ENCODE peak calls at places on chromosomes 12 and 14, in nine cellular contexts. L is KBM-7; J is GOT3; I is fibroblast of mammary gland; R is neural progenitor cell; B is EL; W is stimulated activated CD4-positive, alpha-beta T cell treated with anti-CD3 and anti-CD28 coated beads, Interleukin-1b, Interleukin-23, amount 100 ng/mL, for 1 hour; N is NT2/D1; U is fibroblast of gingiva. G is an unnamed sample.

GRCh38 chr14:86022031-86022629 is 492.2 kb downstream of the FLRT2 start:
- DNase-seq in R (no peak), W (no peak), I (peak), L (no peak), B (peak), U (peak), J (no peak), N (no peak), G (no peak)

GRCh38 chr12:13436182-13436581 is 239.7 kb downstream of the EMP1 start:
- DNase-seq in B (no peak), W (no peak), L (no peak), J (no peak), N (peak), I (no peak), R (no peak), U (no peak), G (no peak)

GRCh38 chr12:82517027-82517426 is 158.7 kb downstream of the METTL25 start:
- DNase-seq in N (peak), R (peak), L (peak), W (no peak), J (no peak), U (no peak), I (peak), B (peak), G (peak)

GRCh38 chr12:12282761-12283160 is 15.9 kb upstream of the LRP6 start:
- DNase-seq in N (no peak), B (peak), J (no peak), W (no peak), U (no peak), L (no peak), I (peak), R (no peak), G (no peak)

GRCh38 chr14:60303745-60304144 is 54.7 kb downstream of the PPM1A start:
- DNase-seq in I (peak), U (no peak), L (no peak), B (no peak), J (no peak), W (no peak), N (no peak), R (no peak), G (no peak)

GRCh38 chr12:91432755-91433154 is 250.1 kb upstream of the DCN start:
- DNase-seq in N (no peak), R (no peak), B (no peak), W (no peak), L (no peak), I (no peak), J (no peak), U (no peak), G (no peak)

GRCh38 chr14:35339761-35340406 is 47.7 kb downstream of the PSMA6 start:
- DNase-seq in U (no peak), R (no peak), N (no peak), B (no peak), I (no peak), W (no peak), L (peak), J (no peak), G (no peak)

GRCh38 chr14:102591372-102591943 is 991 bp upstream of the RCOR1 start:
- DNase-seq in R (peak), B (peak), L (peak), W (no peak), N (no peak), I (peak), J (no peak), U (no peak), G (peak)

GRCh38 chr12:94240171-94240570 is 91.8 kb downstream of the PLXNC1 start:
- DNase-seq in B (no peak), U (no peak), J (no peak), I (no peak), N (no peak), R (no peak), W (no peak), L (peak), G (no peak)

GRCh38 chr12:82730832-82731497 is 44.3 kb downstream of the TMTC2 start:
- DNase-seq in N (no peak), R (no peak), U (no peak), J (no peak), L (no peak), W (no peak), I (peak), B (no peak), G (no peak)

GRCh38 chr12:65630555-65630954 is 193.7 kb upstream of the HMGA2 start:
- DNase-seq in L (no peak), B (no peak), R (no peak), I (no peak), N (no peak), U (no peak), W (no peak), J (no peak), G (no peak)

GRCh38 chr12:132261328-132262138 is 67.9 kb downstream of the GALNT9 start:
- DNase-seq in B (no peak), W (no peak), J (no peak), R (no peak), U (no peak), N (no peak), I (no peak), L (no peak), G (no peak)

GRCh38 chr12:113267621-113268020 is 46.4 kb downstream of the TPCN1 start:
- DNase-seq in R (no peak), J (no peak), U (no peak), B (no peak), N (no peak), L (no peak), I (no peak), W (no peak), G (no peak)

GRCh38 chr12:72570601-72571000 is 298.4 kb downstream of the TRHDE start:
- DNase-seq in R (peak), I (no peak), L (peak), J (no peak), U (no peak), N (peak), W (no peak), B (no peak), G (peak)

GRCh38 chr12:67394600-67394999 is 125.4 kb downstream of the CAND1 start:
- DNase-seq in J (peak), B (no peak), L (no peak), U (peak), W (no peak), I (peak), R (peak), N (no peak), G (peak)

GRCh38 chr12:76308866-76309265 is 39.3 kb downstream of the BBS10 start:
- DNase-seq in L (no peak), U (peak), B (no peak), W (no peak), R (no peak), I (no peak), J (no peak), N (no peak), G (no peak)

GRCh38 chr12:29043069-29043468 is 106.0 kb upstream of the FAR2 start:
- DNase-seq in W (no peak), U (peak), B (peak), L (no peak), J (no peak), R (no peak), I (peak), N (no peak), G (no peak)

GRCh38 chr12:98126637-98127335 is 388.6 kb upstream of the TMPO start:
- DNase-seq in R (no peak), U (no peak), B (no peak), I (no peak), J (no peak), W (no peak), N (no peak), L (no peak), G (no peak)

GRCh38 chr12:116455540-116456306 is 103.5 kb upstream of the MAP1LC3B2 start:
- DNase-seq in U (peak), W (no peak), N (no peak), J (peak), I (peak), R (peak), B (peak), L (peak), G (peak)

GRCh38 chr14:81209187-81209836 is 11.4 kb downstream of the GTF2A1 start:
- DNase-seq in I (no peak), J (no peak), N (no peak), R (no peak), L (peak), B (no peak), W (no peak), U (no peak), G (no peak)

GRCh38 chr12:3882896-3883564 is 9.8 kb upstream of the PARP11 start:
- DNase-seq in R (no peak), J (no peak), W (no peak), B (peak), U (no peak), L (peak), I (peak), N (peak), G (peak)

GRCh38 chr12:13956060-13956590 is 25.3 kb downstream of the GRIN2B start:
- DNase-seq in J (no peak), B (no peak), N (no peak), U (no peak), W (no peak), L (no peak), R (no peak), I (no peak), G (no peak)

GRCh38 chr14:54577977-54578376 is 11.0 kb downstream of the SAMD4A start:
- DNase-seq in W (no peak), R (no peak), J (no peak), I (no peak), N (no peak), B (peak), L (no peak), U (peak), G (no peak)

GRCh38 chr12:27682534-27682933 is 13.7 kb upstream of the REP15 start:
- DNase-seq in U (no peak), L (no peak), B (peak), J (no peak), I (peak), N (no peak), W (no peak), R (no peak), G (no peak)

GRCh38 chr12:113456761-113457160 is 14.9 kb downstream of the LHX5 start:
- DNase-seq in W (no peak), L (no peak), I (no peak), J (no peak), R (no peak), B (no peak), U (no peak), N (no peak), G (no peak)

GRCh38 chr12:48075833-48076232 is 30.0 kb downstream of the SENP1 start:
- DNase-seq in W (no peak), R (no peak), U (no peak), I (no peak), N (no peak), L (no peak), B (no peak), J (no peak), G (no peak)

GRCh38 chr12:132465269-132466190 is 24.4 kb upstream of the FBRSL1 start:
- DNase-seq in U (no peak), N (no peak), R (peak), I (no peak), B (no peak), L (peak), W (no peak), J (no peak), G (no peak)

GRCh38 chr14:87261621-87262020 is 731.4 kb downstream of the GALC start:
- DNase-seq in J (no peak), N (no peak), U (no peak), W (no peak), B (no peak), R (no peak), L (no peak), I (no peak), G (no peak)

GRCh38 chr12:1916396-1917171 is 1.9 kb downstream of the CACNA2D4 start:
- DNase-seq in N (no peak), U (no peak), J (no peak), I (no peak), B (no peak), W (no peak), L (peak), R (no peak), G (no peak)

GRCh38 chr14:65461730-65462129 is 49.2 kb downstream of the FUT8 start:
- DNase-seq in N (no peak), B (peak), W (no peak), I (peak), R (no peak), U (peak), J (no peak), L (peak), G (no peak)

GRCh38 chr12:102740157-102741032 is 176.6 kb downstream of the PAH start:
- DNase-seq in I (peak), B (peak), N (no peak), U (peak), W (no peak), L (peak), R (peak), J (no peak), G (peak)

GRCh38 chr12:25524381-25524780 is 28.7 kb downstream of the LMNTD1 start:
- DNase-seq in N (no peak), U (no peak), J (no peak), W (no peak), B (no peak), I (no peak), R (no peak), L (no peak), G (no peak)